ENCODE peak calls at places on chromosomes 2 and 18, in four cellular contexts. S is non-pigmented ciliary epithelial cell, I is B cell, O is T47D. A is an unnamed sample.

GRCh38 chr2:235954888-235955480 is 213.2 kb downstream of the GBX2 start:
- DNase-seq in S (no peak), O (no peak), I (no peak), A (no peak)

GRCh38 chr2:183021613-183022012 is 16.6 kb downstream of the NCKAP1 start:
- DNase-seq in O (no peak), S (no peak), I (no peak), A (no peak)

GRCh38 chr2:240650254-240650965 is 25.1 kb downstream of the GPR35 start:
- DNase-seq in I (no peak), S (no peak), O (no peak), A (no peak)

GRCh38 chr18:22451796-22452195 is 34.1 kb upstream of the CTAGE1 start:
- DNase-seq in O (no peak), I (no peak), S (no peak), A (no peak)

GRCh38 chr2:70083344-70084156 is 3.7 kb upstream of the PCBP1 start:
- DNase-seq in O (no peak), S (no peak), I (peak), A (no peak)

GRCh38 chr2:176516051-176516601 is 246.9 kb downstream of the MTX2 start:
- DNase-seq in I (no peak), S (no peak), O (no peak), A (no peak)

GRCh38 chr2:224268441-224268840 is 133.5 kb downstream of the FAM124B start:
- DNase-seq in I (no peak), S (peak), O (no peak), A (peak)

GRCh38 chr2:72898263-72898906 is 11.2 kb downstream of the SPR start:
- DNase-seq in O (no peak), I (no peak), S (no peak), A (no peak)

GRCh38 chr2:121285077-121285449 is at the start of gene TFCP2L1:
- DNase-seq in S (no peak), O (peak), I (peak), A (no peak)

GRCh38 chr2:217363470-217363869 is 503.6 kb upstream of the TNP1 start:
- DNase-seq in O (no peak), I (no peak), S (no peak), A (no peak)

GRCh38 chr18:12630136-12630535 is 27.8 kb downstream of the SPIRE1 start:
- DNase-seq in I (no peak), O (no peak), S (no peak), A (no peak)

GRCh38 chr2:37843554-37843953 is 81.5 kb upstream of the RMDN2 start:
- DNase-seq in S (no peak), O (no peak), I (no peak), A (no peak)

GRCh38 chr18:12015697-12016062 is 34.4 kb downstream of the IMPA2 start:
- DNase-seq in I (no peak), S (no peak), O (no peak), A (no peak)

GRCh38 chr2:179130560-179130959 is 80.6 kb upstream of the CCDC141 start:
- DNase-seq in O (no peak), I (no peak), S (no peak), A (no peak)

GRCh38 chr2:39142904-39143617 is 22.2 kb upstream of the SOS1 start:
- DNase-seq in O (no peak), S (no peak), I (no peak), A (no peak)

GRCh38 chr2:180657054-180657453 is 323.4 kb upstream of the UBE2E3 start:
- DNase-seq in S (peak), I (no peak), O (no peak), A (no peak)

GRCh38 chr2:196200557-196200956 is 29.2 kb upstream of the STK17B start:
- DNase-seq in I (no peak), O (no peak), S (no peak), A (no peak)

GRCh38 chr2:239106314-239106908 is 258.5 kb downstream of the TWIST2 start:
- DNase-seq in O (peak), S (peak), I (no peak), A (no peak)

GRCh38 chr2:139000087-139000486 is 219.9 kb upstream of the NXPH2 start:
- DNase-seq in I (no peak), O (no peak), S (no peak), A (no peak)

GRCh38 chr2:44186800-44187199 is 18.1 kb downstream of the PPM1B start:
- DNase-seq in S (no peak), I (no peak), O (no peak), A (no peak)

GRCh38 chr2:68774569-68775271 is 40.1 kb downstream of the ARHGAP25 start:
- DNase-seq in I (peak), S (no peak), O (no peak), A (no peak)

GRCh38 chr2:25844089-25844488 is 34.2 kb downstream of the ASXL2 start:
- DNase-seq in I (no peak), S (no peak), O (no peak), A (no peak)

GRCh38 chr18:9042766-9043481 is 59.6 kb upstream of the NDUFV2 start:
- DNase-seq in S (no peak), I (no peak), O (no peak), A (no peak)

GRCh38 chr18:64203295-64203694 is 54.4 kb upstream of the LINC00305 start:
- DNase-seq in S (no peak), O (no peak), I (no peak), A (no peak)

GRCh38 chr2:163713534-163714311 is 22.1 kb downstream of the FIGN start:
- DNase-seq in I (no peak), O (no peak), S (no peak), A (no peak)